ENCODE peak calls at places on chromosomes 12 and 14, in eight cellular contexts. One of them, this sample, is unnamed.

GRCh38 chr12:115337693-115338543 is 653.9 kb upstream of the TBX3 start:
- DNase-seq in cardiac muscle cell: no peak
- DNase-seq in right atrium auricular region: peak; percentile 87
- DNase-seq in small intestine: peak; percentile 29
- DNase-seq in mammary epithelial cell: peak; percentile 81
- DNase-seq in fibroblast of lung: peak; percentile 88
- DNase-seq in AG04450: peak; percentile 83
- DNase-seq in breast epithelium: no peak
- DNase-seq in this sample: peak; percentile 24

GRCh38 chr12:95838125-95838524 is 20.6 kb upstream of the SNRPF start:
- DNase-seq in AG04450: no peak
- DNase-seq in right atrium auricular region: no peak
- DNase-seq in small intestine: peak; percentile 85
- DNase-seq in mammary epithelial cell: no peak
- DNase-seq in fibroblast of lung: peak; percentile 57
- DNase-seq in cardiac muscle cell: no peak
- DNase-seq in breast epithelium: no peak
- DNase-seq in this sample: no peak

GRCh38 chr14:95452890-95453712 is 63.3 kb downstream of the SYNE3 start:
- DNase-seq in fibroblast of lung: no peak
- DNase-seq in AG04450: no peak
- DNase-seq in right atrium auricular region: no peak
- DNase-seq in cardiac muscle cell: no peak
- DNase-seq in mammary epithelial cell: no peak
- DNase-seq in breast epithelium: no peak
- DNase-seq in small intestine: no peak
- DNase-seq in this sample: no peak

GRCh38 chr14:99541677-99542470 is 60.7 kb downstream of the CCNK start:
- DNase-seq in cardiac muscle cell: no peak
- DNase-seq in breast epithelium: no peak
- DNase-seq in small intestine: peak; percentile 54
- DNase-seq in mammary epithelial cell: no peak
- DNase-seq in AG04450: no peak
- DNase-seq in fibroblast of lung: no peak
- DNase-seq in right atrium auricular region: no peak
- DNase-seq in this sample: no peak

GRCh38 chr14:103315368-103315911 is 18.6 kb upstream of the EIF5 start:
- DNase-seq in AG04450: peak; percentile 30
- DNase-seq in right atrium auricular region: peak; percentile 72
- DNase-seq in cardiac muscle cell: no peak
- DNase-seq in small intestine: no peak
- DNase-seq in mammary epithelial cell: peak; percentile 28
- DNase-seq in fibroblast of lung: peak; percentile 58
- DNase-seq in breast epithelium: no peak
- DNase-seq in this sample: no peak

GRCh38 chr14:52951730-52952481 is 1.1 kb upstream of the FERMT2 start:
- DNase-seq in small intestine: no peak
- DNase-seq in AG04450: peak; percentile 66
- DNase-seq in mammary epithelial cell: peak; percentile 60
- DNase-seq in breast epithelium: peak; percentile 59
- DNase-seq in right atrium auricular region: peak; percentile 75
- DNase-seq in fibroblast of lung: peak; percentile 79
- DNase-seq in cardiac muscle cell: peak; percentile 67
- DNase-seq in this sample: peak; percentile 31

GRCh38 chr12:30706476-30706875 is 10.8 kb upstream of the IPO8 start:
- DNase-seq in small intestine: no peak
- DNase-seq in fibroblast of lung: no peak
- DNase-seq in right atrium auricular region: no peak
- DNase-seq in breast epithelium: no peak
- DNase-seq in mammary epithelial cell: no peak
- DNase-seq in cardiac muscle cell: no peak
- DNase-seq in AG04450: no peak
- DNase-seq in this sample: no peak

GRCh38 chr12:67630373-67631088 is 18.0 kb upstream of the DYRK2 start:
- DNase-seq in small intestine: peak; percentile 67
- DNase-seq in breast epithelium: no peak
- DNase-seq in cardiac muscle cell: no peak
- DNase-seq in right atrium auricular region: no peak
- DNase-seq in mammary epithelial cell: no peak
- DNase-seq in fibroblast of lung: peak; percentile 19
- DNase-seq in AG04450: no peak
- DNase-seq in this sample: peak; percentile 76

GRCh38 chr12:67483871-67484554 is 164.5 kb upstream of the DYRK2 start:
- DNase-seq in cardiac muscle cell: no peak
- DNase-seq in right atrium auricular region: no peak
- DNase-seq in fibroblast of lung: no peak
- DNase-seq in breast epithelium: no peak
- DNase-seq in AG04450: no peak
- DNase-seq in mammary epithelial cell: peak; percentile 48
- DNase-seq in small intestine: peak; percentile 21
- DNase-seq in this sample: no peak

GRCh38 chr12:132949936-132950837 is 5.9 kb downstream of the ZNF605 start:
- DNase-seq in mammary epithelial cell: no peak
- DNase-seq in right atrium auricular region: no peak
- DNase-seq in cardiac muscle cell: no peak
- DNase-seq in fibroblast of lung: no peak
- DNase-seq in breast epithelium: no peak
- DNase-seq in small intestine: no peak
- DNase-seq in AG04450: no peak
- DNase-seq in this sample: no peak

GRCh38 chr12:132942611-132943010 is 13.5 kb downstream of the ZNF605 start:
- DNase-seq in AG04450: no peak
- DNase-seq in small intestine: no peak
- DNase-seq in breast epithelium: no peak
- DNase-seq in right atrium auricular region: no peak
- DNase-seq in fibroblast of lung: no peak
- DNase-seq in mammary epithelial cell: no peak
- DNase-seq in cardiac muscle cell: no peak
- DNase-seq in this sample: no peak

GRCh38 chr12:132948146-132949066 is 7.7 kb downstream of the ZNF605 start:
- DNase-seq in small intestine: no peak
- DNase-seq in cardiac muscle cell: no peak
- DNase-seq in fibroblast of lung: no peak
- DNase-seq in AG04450: no peak
- DNase-seq in right atrium auricular region: no peak
- DNase-seq in mammary epithelial cell: no peak
- DNase-seq in breast epithelium: no peak
- DNase-seq in this sample: no peak

GRCh38 chr12:132945806-132946506 is 10.2 kb downstream of the ZNF605 start:
- DNase-seq in AG04450: no peak
- DNase-seq in mammary epithelial cell: no peak
- DNase-seq in right atrium auricular region: no peak
- DNase-seq in fibroblast of lung: no peak
- DNase-seq in cardiac muscle cell: no peak
- DNase-seq in small intestine: no peak
- DNase-seq in breast epithelium: no peak
- DNase-seq in this sample: no peak

DNA sequence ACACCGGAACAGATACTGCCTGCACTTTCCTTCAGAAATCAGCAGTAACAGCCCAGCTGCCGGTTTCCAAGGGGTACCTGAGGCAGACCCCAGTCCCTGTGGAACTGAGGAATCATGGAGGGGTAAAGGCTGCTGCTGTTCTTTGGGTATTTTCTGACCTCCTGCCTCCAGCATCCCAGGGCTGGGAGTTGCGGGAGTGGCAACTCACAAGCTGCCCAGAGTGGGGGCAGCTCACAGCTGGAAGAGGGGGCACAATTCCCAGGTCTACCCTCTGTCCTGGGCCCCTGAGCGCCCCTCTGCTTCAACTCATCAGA is 9.6 kb downstream of the ZNF605 start:
- DNase-seq in small intestine: no peak
- DNase-seq in right atrium auricular region: no peak
- DNase-seq in fibroblast of lung: no peak
- DNase-seq in mammary epithelial cell: no peak
- DNase-seq in breast epithelium: no peak
- DNase-seq in cardiac muscle cell: no peak
- DNase-seq in AG04450: no peak
- DNase-seq in this sample: no peak
- H3K9me3 ChIP-seq in small intestine: peaks cover 3% of the 10 kb centered on the region
- H3K9me3 ChIP-seq in right atrium auricular region: peaks cover 7% of the 10 kb centered on the region
- H3K9me3 ChIP-seq in fibroblast of lung: peaks cover 28% of the 10 kb centered on the region
- H3K9me3 ChIP-seq in mammary epithelial cell: peaks cover 72% of the 10 kb centered on the region
- H3K9me3 ChIP-seq in breast epithelium: peaks cover 87% of the 10 kb centered on the region
- H3K9me3 ChIP-seq in cardiac muscle cell: no peaks in the 10 kb centered on the region
- H3K9me3 ChIP-seq in AG04450: peaks cover 89% of the 10 kb centered on the region
- H3K9me3 ChIP-seq in this sample: peaks cover 98% of the 10 kb centered on the region

GRCh38 chr12:38152816-38153736 is 163.5 kb upstream of the ALG10B start:
- DNase-seq in breast epithelium: peak; percentile 48
- DNase-seq in fibroblast of lung: no peak
- DNase-seq in mammary epithelial cell: no peak
- DNase-seq in AG04450: no peak
- DNase-seq in small intestine: no peak
- DNase-seq in right atrium auricular region: no peak
- DNase-seq in cardiac muscle cell: no peak
- DNase-seq in this sample: no peak

GRCh38 chr12:38155020-38155395 is 161.6 kb upstream of the ALG10B start:
- DNase-seq in right atrium auricular region: peak; percentile 52
- DNase-seq in fibroblast of lung: no peak
- DNase-seq in AG04450: no peak
- DNase-seq in mammary epithelial cell: no peak
- DNase-seq in breast epithelium: no peak
- DNase-seq in cardiac muscle cell: no peak
- DNase-seq in small intestine: no peak
- DNase-seq in this sample: no peak

GRCh38 chr12:38154096-38155019 is 162.2 kb upstream of the ALG10B start:
- DNase-seq in fibroblast of lung: no peak
- DNase-seq in mammary epithelial cell: no peak
- DNase-seq in cardiac muscle cell: no peak
- DNase-seq in small intestine: no peak
- DNase-seq in right atrium auricular region: peak; percentile 49
- DNase-seq in AG04450: no peak
- DNase-seq in breast epithelium: no peak
- DNase-seq in this sample: no peak

GRCh38 chr12:38151991-38152700 is 164.4 kb upstream of the ALG10B start:
- DNase-seq in breast epithelium: peak; percentile 36
- DNase-seq in fibroblast of lung: no peak
- DNase-seq in mammary epithelial cell: no peak
- DNase-seq in right atrium auricular region: peak; percentile 47
- DNase-seq in small intestine: no peak
- DNase-seq in AG04450: no peak
- DNase-seq in cardiac muscle cell: no peak
- DNase-seq in this sample: no peak

GRCh38 chr12:38153737-38154061 is 162.9 kb upstream of the ALG10B start:
- DNase-seq in breast epithelium: no peak
- DNase-seq in right atrium auricular region: peak; percentile 43
- DNase-seq in fibroblast of lung: no peak
- DNase-seq in AG04450: no peak
- DNase-seq in mammary epithelial cell: no peak
- DNase-seq in cardiac muscle cell: no peak
- DNase-seq in small intestine: no peak
- DNase-seq in this sample: no peak
- H3K9me3 ChIP-seq in breast epithelium: no peaks in the 10 kb centered on the region
- H3K9me3 ChIP-seq in right atrium auricular region: no peaks in the 10 kb centered on the region
- H3K9me3 ChIP-seq in fibroblast of lung: no peaks in the 10 kb centered on the region
- H3K9me3 ChIP-seq in AG04450: peaks cover 98% of the 10 kb centered on the region
- H3K9me3 ChIP-seq in mammary epithelial cell: no peaks in the 10 kb centered on the region
- H3K9me3 ChIP-seq in cardiac muscle cell: no peaks in the 10 kb centered on the region
- H3K9me3 ChIP-seq in small intestine: no peaks in the 10 kb centered on the region
- H3K9me3 ChIP-seq in this sample: peaks cover 43% of the 10 kb centered on the region

DNA sequence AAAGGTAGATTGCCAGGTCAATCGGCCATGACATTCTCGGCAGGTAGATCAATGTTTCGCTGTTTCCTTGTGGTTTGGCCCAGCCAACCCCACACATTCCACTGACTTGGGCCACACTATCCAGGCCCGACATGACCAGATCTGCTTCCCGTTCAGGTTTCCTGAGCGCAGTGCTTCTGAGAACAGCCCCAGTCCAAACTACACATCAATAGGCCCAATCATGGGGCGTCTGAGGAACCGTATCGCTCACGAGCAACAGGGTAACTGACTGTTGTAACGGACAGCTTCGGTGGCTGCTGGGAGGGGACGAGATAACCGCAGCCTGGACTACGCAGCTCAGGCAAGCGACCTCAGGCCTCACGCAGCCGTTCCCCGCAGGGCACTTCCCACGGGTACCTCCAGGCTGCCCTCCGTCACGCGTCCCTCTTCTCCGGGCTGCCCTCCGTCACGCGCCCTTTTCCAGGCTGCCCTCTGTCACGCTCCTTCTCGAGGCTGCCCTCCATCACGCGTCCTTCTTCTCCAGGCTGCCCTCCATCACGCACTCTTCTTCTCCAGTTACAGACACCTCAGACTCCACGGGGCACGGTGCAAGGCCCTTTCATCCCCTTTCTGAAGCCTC is 14.7 kb downstream of the ZNF605 start:
- DNase-seq in small intestine: no peak
- DNase-seq in cardiac muscle cell: no peak
- DNase-seq in mammary epithelial cell: no peak
- DNase-seq in right atrium auricular region: no peak
- DNase-seq in breast epithelium: no peak
- DNase-seq in fibroblast of lung: no peak
- DNase-seq in AG04450: no peak
- DNase-seq in this sample: no peak
- H3K9me3 ChIP-seq in small intestine: peaks cover 8% of the 10 kb centered on the region
- H3K9me3 ChIP-seq in cardiac muscle cell: no peaks in the 10 kb centered on the region
- H3K9me3 ChIP-seq in mammary epithelial cell: peaks cover 45% of the 10 kb centered on the region
- H3K9me3 ChIP-seq in right atrium auricular region: peaks cover 15% of the 10 kb centered on the region
- H3K9me3 ChIP-seq in breast epithelium: peaks cover 92% of the 10 kb centered on the region
- H3K9me3 ChIP-seq in fibroblast of lung: peaks cover 9% of the 10 kb centered on the region
- H3K9me3 ChIP-seq in AG04450: peaks cover 82% of the 10 kb centered on the region
- H3K9me3 ChIP-seq in this sample: peaks cover 87% of the 10 kb centered on the region

GRCh38 chr14:82046512-82047226 is 513.0 kb upstream of the SEL1L start:
- DNase-seq in cardiac muscle cell: no peak
- DNase-seq in small intestine: no peak
- DNase-seq in AG04450: no peak
- DNase-seq in fibroblast of lung: no peak
- DNase-seq in mammary epithelial cell: no peak
- DNase-seq in breast epithelium: no peak
- DNase-seq in right atrium auricular region: no peak
- DNase-seq in this sample: no peak
- H3K9me3 ChIP-seq in cardiac muscle cell: no peaks in the 10 kb centered on the region
- H3K9me3 ChIP-seq in small intestine: no peaks in the 10 kb centered on the region
- H3K9me3 ChIP-seq in AG04450: peaks cover 4% of the 10 kb centered on the region
- H3K9me3 ChIP-seq in fibroblast of lung: no peaks in the 10 kb centered on the region
- H3K9me3 ChIP-seq in mammary epithelial cell: no peaks in the 10 kb centered on the region
- H3K9me3 ChIP-seq in breast epithelium: no peaks in the 10 kb centered on the region
- H3K9me3 ChIP-seq in right atrium auricular region: no peaks in the 10 kb centered on the region
- H3K9me3 ChIP-seq in this sample: no peaks in the 10 kb centered on the region